ENCODE peak calls at places on chromosomes 16 and 17, in six cellular contexts. S, F, V, P, B and I are unnamed samples.

GRCh38 chr16:74623214-74623842 is 16.4 kb upstream of the GLG1 start:
- DNase-seq in V (no peak), B (peak; percentile 55), F (peak; percentile 76), S (no peak), P (no peak), I (no peak)

GRCh38 chr17:75406222-75406615 is 741 bp upstream of the GRB2 start:
- DNase-seq in B (no peak), P (no peak), S (no peak), V (no peak), F (no peak), I (no peak)

GRCh38 chr17:82065193-82065637 is 389 bp downstream of the DUS1L start:
- DNase-seq in V (no peak), P (no peak), B (no peak), S (no peak), F (no peak), I (no peak)

GRCh38 chr16:75710344-75710743 is 9.1 kb upstream of the DUXB start:
- DNase-seq in V (no peak), P (no peak), B (no peak), F (no peak), S (no peak), I (no peak)

GRCh38 chr16:70481929-70482536 is 27.6 kb downstream of the FCSK start:
- DNase-seq in S (peak; percentile 55), B (no peak), F (peak; percentile 32), P (no peak), V (no peak), I (no peak)

GRCh38 chr16:12588510-12588909 is 215.2 kb downstream of the CPPED1 start:
- DNase-seq in P (no peak), S (no peak), V (no peak), B (peak; percentile 43), F (no peak), I (no peak)

GRCh38 chr16:1047123-1047522 is 25.4 kb upstream of the SSTR5 start:
- DNase-seq in F (no peak), P (no peak), B (no peak), S (no peak), V (no peak), I (no peak)

GRCh38 chr17:42199411-42200011 is 5.2 kb upstream of the GHDC start:
- DNase-seq in F (no peak), V (no peak), S (no peak), P (no peak), B (no peak), I (no peak)

GRCh38 chr16:79845006-79845733 is 244.6 kb upstream of the MAF start:
- DNase-seq in V (no peak), F (no peak), B (no peak), P (no peak), S (no peak), I (no peak)

GRCh38 chr17:43403846-43404245 is 5.1 kb downstream of the ARL4D start:
- DNase-seq in V (no peak), P (no peak), B (no peak), S (no peak), F (no peak), I (no peak)

GRCh38 chr17:34502426-34502825 is 77.0 kb upstream of the TMEM132E start:
- DNase-seq in P (no peak), S (no peak), V (no peak), F (no peak), B (no peak), I (no peak)

GRCh38 chr17:72518333-72518732 is 397.5 kb downstream of the SOX9 start:
- DNase-seq in B (no peak), V (no peak), S (no peak), P (no peak), F (no peak), I (no peak)

GRCh38 chr17:72518810-72519597 is 398.2 kb downstream of the SOX9 start:
- DNase-seq in S (no peak), F (no peak), B (peak; percentile 98), P (no peak), V (no peak), I (no peak)

GRCh38 chr17:72519598-72519936 is 398.7 kb downstream of the SOX9 start:
- DNase-seq in B (no peak), P (no peak), V (no peak), S (no peak), F (no peak), I (no peak)

GRCh38 chr17:72523491-72523890 is 402.7 kb downstream of the SOX9 start:
- DNase-seq in V (no peak), B (no peak), F (no peak), P (no peak), S (no peak), I (no peak)

DNA sequence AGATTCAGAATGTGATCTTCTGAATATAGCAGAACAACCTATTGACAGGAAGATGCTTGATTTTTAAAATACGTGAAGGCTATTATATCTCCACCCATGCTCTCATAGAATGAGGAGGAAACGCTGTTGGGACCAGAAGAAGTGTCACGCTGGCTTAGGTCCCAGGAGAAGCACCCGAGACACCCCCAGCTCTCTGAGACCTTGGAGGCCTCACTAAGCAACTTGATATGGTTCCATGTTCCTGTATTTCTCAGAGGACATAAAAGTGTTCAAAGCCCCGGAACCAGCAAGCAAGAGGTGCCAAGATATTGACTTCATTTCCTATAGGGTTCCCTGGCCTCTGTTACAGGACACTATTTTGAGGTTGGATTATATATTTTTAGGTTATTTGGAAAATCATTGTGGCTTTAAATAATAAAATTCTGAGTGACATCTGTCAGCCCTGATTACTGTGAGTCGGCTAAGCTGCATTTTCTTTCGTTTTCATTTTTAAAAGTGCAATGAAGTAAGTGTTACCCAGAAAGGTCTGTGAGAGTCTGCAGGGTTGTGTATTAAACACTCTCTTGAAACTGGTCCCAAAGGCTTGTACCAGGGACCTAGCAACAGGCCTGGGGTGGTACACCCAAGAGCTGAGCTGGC is 400.0 kb downstream of the SOX9 start:
- DNase-seq in F (no peak), S (no peak), B (no peak), P (no peak), V (no peak), I (no peak)
- TF ChIP-seq CTCF in F (no peak), S (no peak), B (no peak), P (no peak), V (no peak), I (no peak)

DNA sequence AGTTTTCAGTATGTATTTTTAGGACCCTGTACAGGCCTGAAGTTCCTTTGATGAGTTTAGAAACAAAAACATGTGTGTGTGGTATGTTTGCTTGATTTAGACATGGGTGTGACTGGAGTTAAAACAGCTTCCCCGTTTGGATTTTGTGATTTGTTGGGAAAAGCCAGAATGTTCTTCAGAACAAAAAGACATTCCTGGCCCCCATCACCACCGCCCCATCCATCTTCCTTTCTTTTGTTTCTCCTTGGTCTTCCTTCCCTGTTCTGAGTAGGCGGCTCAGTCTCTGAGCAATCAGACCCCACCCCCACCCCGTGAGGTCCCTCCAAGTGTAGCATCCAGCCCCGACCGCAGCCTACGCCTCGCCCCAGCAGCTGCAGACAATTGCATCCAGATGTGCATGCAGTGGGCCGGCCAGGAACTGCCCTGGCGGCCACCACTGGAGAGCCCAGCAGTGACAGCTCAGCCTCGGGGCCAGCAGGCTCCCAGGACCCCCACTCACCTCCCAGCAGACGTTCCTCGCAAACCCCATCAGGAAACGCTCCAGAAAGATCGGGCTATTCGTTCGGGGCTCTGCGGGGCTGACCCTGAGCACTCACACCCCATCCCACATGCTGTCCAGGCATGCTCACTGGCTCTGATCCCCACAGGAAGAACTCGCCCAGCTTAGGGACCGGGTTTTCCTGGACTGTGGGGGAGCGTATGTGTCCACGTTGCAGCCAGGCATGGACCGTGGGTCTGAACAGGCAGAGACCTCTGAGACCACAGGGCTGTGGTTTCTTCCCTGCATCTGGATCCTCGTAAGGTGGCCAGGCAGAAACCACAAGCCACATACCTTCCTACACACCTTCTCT is 99.8 kb upstream of the CDH5 start:
- DNase-seq in F (peak; percentile 80), S (peak; percentile 91), P (peak; percentile 74), B (no peak), V (peak; percentile 95), I (peak; percentile 90)
- TF ChIP-seq CTCF in F (peak; percentile 31), S (peak; percentile 9), P (peak; percentile 50), B (no peak), V (peak; percentile 14), I (peak; percentile 30)

GRCh38 chr17:38632334-38632733 is 26.6 kb upstream of the SRCIN1 start:
- DNase-seq in F (no peak), P (no peak), S (no peak), B (no peak), V (no peak), I (no peak)

GRCh38 chr17:38637951-38638350 is 32.2 kb upstream of the SRCIN1 start:
- DNase-seq in F (no peak), S (no peak), P (no peak), B (no peak), V (no peak), I (no peak)

GRCh38 chr17:38636054-38636453 is 30.3 kb upstream of the SRCIN1 start:
- DNase-seq in S (no peak), F (no peak), P (no peak), B (no peak), V (no peak), I (no peak)
- TF ChIP-seq CTCF in S (no peak), F (no peak), P (no peak), B (no peak), V (no peak), I (no peak)

GRCh38 chr17:3659541-3660111 is 8.8 kb downstream of the TAX1BP3 start:
- DNase-seq in P (peak; percentile 75), B (no peak), F (peak; percentile 94), V (peak; percentile 85), S (peak; percentile 90), I (peak; percentile 82)
- TF ChIP-seq CTCF in P (peak; percentile 50), B (no peak), F (peak; percentile 33), V (no peak), S (peak; percentile 13), I (peak; percentile 24)

GRCh38 chr17:74245818-74246204 is 28.2 kb upstream of the DNAI2 start:
- DNase-seq in F (no peak), V (no peak), S (no peak), B (no peak), P (no peak), I (no peak)

GRCh38 chr17:74243013-74243755 is 29.8 kb downstream of the TTYH2 start:
- DNase-seq in B (no peak), F (no peak), P (no peak), S (no peak), V (no peak), I (no peak)

GRCh38 chr17:74244543-74244942 is 29.5 kb upstream of the DNAI2 start:
- DNase-seq in V (no peak), F (no peak), B (no peak), S (no peak), P (no peak), I (no peak)

GRCh38 chr17:74244128-74244527 is 29.9 kb upstream of the DNAI2 start:
- DNase-seq in P (no peak), B (no peak), S (no peak), V (no peak), F (no peak), I (no peak)

GRCh38 chr17:74245145-74245817 is 28.8 kb upstream of the DNAI2 start:
- DNase-seq in P (no peak), S (no peak), B (no peak), F (no peak), V (no peak), I (no peak)
- TF ChIP-seq CTCF in P (peak; percentile 28), S (no peak), B (no peak), F (no peak), V (no peak), I (no peak)

DNA sequence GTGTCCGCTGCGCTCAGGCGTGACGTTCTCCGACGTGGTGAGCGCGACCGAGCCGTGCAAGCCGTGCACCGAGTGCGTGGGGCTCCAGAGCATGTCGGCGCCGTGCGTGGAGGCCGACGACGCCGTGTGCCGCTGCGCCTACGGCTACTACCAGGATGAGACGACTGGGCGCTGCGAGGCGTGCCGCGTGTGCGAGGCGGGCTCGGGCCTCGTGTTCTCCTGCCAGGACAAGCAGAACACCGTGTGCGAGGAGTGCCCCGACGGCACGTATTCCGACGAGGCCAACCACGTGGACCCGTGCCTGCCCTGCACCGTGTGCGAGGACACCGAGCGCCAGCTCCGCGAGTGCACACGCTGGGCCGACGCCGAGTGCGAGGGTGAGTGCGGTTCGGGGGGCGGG is 11.2 kb downstream of the NGFR start:
- DNase-seq in B (no peak), F (no peak), P (no peak), V (no peak), S (no peak), I (no peak)
- TF ChIP-seq CTCF in B (no peak), F (no peak), P (no peak), V (no peak), S (no peak), I (no peak)